ENCODE peak calls at places on chromosome 1, in nine cellular contexts. One of them, this sample, is unnamed.

GRCh38 chr1:19605884-19606442 is 38.1 kb upstream of the NBL1 start:
- DNase-seq in NCI-H1092 treated with DMSO at 0.1 percent for 48 hours: no peak
- DNase-seq in fibroblast of the conjunctiva: no peak
- DNase-seq in NCI-H2171: no peak
- DNase-seq in HS-27A: no peak
- DNase-seq in AG08395: no peak
- DNase-seq in stimulated activated CD8-positive, alpha-beta memory T cell treated with anti-CD3 and anti-CD28 coated beads, Interleukin-4, amount 100 ng/mL, for 1 hour: no peak
- DNase-seq in H9: no peak
- DNase-seq in T-cell: no peak
- DNase-seq in this sample: no peak

GRCh38 chr1:151143057-151143435 is 3.4 kb downstream of the SEMA6C start:
- DNase-seq in NCI-H1092 treated with DMSO at 0.1 percent for 48 hours: no peak
- DNase-seq in fibroblast of the conjunctiva: no peak
- DNase-seq in NCI-H2171: no peak
- DNase-seq in HS-27A: no peak
- DNase-seq in AG08395: no peak
- DNase-seq in stimulated activated CD8-positive, alpha-beta memory T cell treated with anti-CD3 and anti-CD28 coated beads, Interleukin-4, amount 100 ng/mL, for 1 hour: no peak
- DNase-seq in H9: no peak
- DNase-seq in T-cell: no peak
- DNase-seq in this sample: no peak

GRCh38 chr1:174160109-174160473 is 771 bp downstream of the RABGAP1L start:
- DNase-seq in NCI-H1092 treated with DMSO at 0.1 percent for 48 hours: peak; percentile 39
- DNase-seq in fibroblast of the conjunctiva: no peak
- DNase-seq in NCI-H2171: no peak
- DNase-seq in HS-27A: no peak
- DNase-seq in AG08395: peak; percentile 61
- DNase-seq in stimulated activated CD8-positive, alpha-beta memory T cell treated with anti-CD3 and anti-CD28 coated beads, Interleukin-4, amount 100 ng/mL, for 1 hour: no peak
- DNase-seq in H9: peak; percentile 42
- DNase-seq in T-cell: no peak
- DNase-seq in this sample: no peak

GRCh38 chr1:16139473-16139962 is 16.4 kb downstream of the EPHA2 start:
- DNase-seq in NCI-H1092 treated with DMSO at 0.1 percent for 48 hours: no peak
- DNase-seq in fibroblast of the conjunctiva: no peak
- DNase-seq in NCI-H2171: no peak
- DNase-seq in HS-27A: peak; percentile 92
- DNase-seq in AG08395: peak; percentile 91
- DNase-seq in stimulated activated CD8-positive, alpha-beta memory T cell treated with anti-CD3 and anti-CD28 coated beads, Interleukin-4, amount 100 ng/mL, for 1 hour: no peak
- DNase-seq in H9: no peak
- DNase-seq in T-cell: no peak
- DNase-seq in this sample: no peak

GRCh38 chr1:1562556-1563195 is 12.0 kb downstream of the SSU72 start:
- DNase-seq in NCI-H1092 treated with DMSO at 0.1 percent for 48 hours: no peak
- DNase-seq in fibroblast of the conjunctiva: no peak
- DNase-seq in NCI-H2171: peak; percentile 99
- DNase-seq in HS-27A: no peak
- DNase-seq in AG08395: no peak
- DNase-seq in stimulated activated CD8-positive, alpha-beta memory T cell treated with anti-CD3 and anti-CD28 coated beads, Interleukin-4, amount 100 ng/mL, for 1 hour: no peak
- DNase-seq in H9: no peak
- DNase-seq in T-cell: no peak
- DNase-seq in this sample: no peak

GRCh38 chr1:16991571-16991970 is 11.2 kb upstream of the MFAP2 start:
- DNase-seq in NCI-H1092 treated with DMSO at 0.1 percent for 48 hours: no peak
- DNase-seq in fibroblast of the conjunctiva: no peak
- DNase-seq in NCI-H2171: no peak
- DNase-seq in HS-27A: no peak
- DNase-seq in AG08395: no peak
- DNase-seq in stimulated activated CD8-positive, alpha-beta memory T cell treated with anti-CD3 and anti-CD28 coated beads, Interleukin-4, amount 100 ng/mL, for 1 hour: no peak
- DNase-seq in H9: no peak
- DNase-seq in T-cell: no peak
- DNase-seq in this sample: no peak

GRCh38 chr1:119715542-119715941 is 3.8 kb downstream of the PHGDH start:
- DNase-seq in NCI-H1092 treated with DMSO at 0.1 percent for 48 hours: no peak
- DNase-seq in fibroblast of the conjunctiva: no peak
- DNase-seq in NCI-H2171: no peak
- DNase-seq in HS-27A: no peak
- DNase-seq in AG08395: peak; percentile 7
- DNase-seq in stimulated activated CD8-positive, alpha-beta memory T cell treated with anti-CD3 and anti-CD28 coated beads, Interleukin-4, amount 100 ng/mL, for 1 hour: no peak
- DNase-seq in H9: no peak
- DNase-seq in T-cell: no peak
- DNase-seq in this sample: peak; percentile 5

GRCh38 chr1:7006996-7007871 is 222.0 kb downstream of the CAMTA1 start:
- DNase-seq in NCI-H1092 treated with DMSO at 0.1 percent for 48 hours: no peak
- DNase-seq in fibroblast of the conjunctiva: no peak
- DNase-seq in NCI-H2171: no peak
- DNase-seq in HS-27A: no peak
- DNase-seq in AG08395: no peak
- DNase-seq in stimulated activated CD8-positive, alpha-beta memory T cell treated with anti-CD3 and anti-CD28 coated beads, Interleukin-4, amount 100 ng/mL, for 1 hour: no peak
- DNase-seq in H9: peak; percentile 20
- DNase-seq in T-cell: no peak
- DNase-seq in this sample: no peak

GRCh38 chr1:31335007-31335406 is 37.9 kb downstream of the FABP3 start:
- DNase-seq in NCI-H1092 treated with DMSO at 0.1 percent for 48 hours: peak; percentile 53
- DNase-seq in fibroblast of the conjunctiva: peak; percentile 30
- DNase-seq in NCI-H2171: peak; percentile 29
- DNase-seq in HS-27A: peak; percentile 3
- DNase-seq in AG08395: peak; percentile 59
- DNase-seq in stimulated activated CD8-positive, alpha-beta memory T cell treated with anti-CD3 and anti-CD28 coated beads, Interleukin-4, amount 100 ng/mL, for 1 hour: no peak
- DNase-seq in H9: no peak
- DNase-seq in T-cell: no peak
- DNase-seq in this sample: peak; percentile 4

GRCh38 chr1:205774277-205775014 is 836 bp downstream of the RAB29 start:
- DNase-seq in NCI-H1092 treated with DMSO at 0.1 percent for 48 hours: no peak
- DNase-seq in fibroblast of the conjunctiva: no peak
- DNase-seq in NCI-H2171: no peak
- DNase-seq in HS-27A: no peak
- DNase-seq in AG08395: no peak
- DNase-seq in stimulated activated CD8-positive, alpha-beta memory T cell treated with anti-CD3 and anti-CD28 coated beads, Interleukin-4, amount 100 ng/mL, for 1 hour: no peak
- DNase-seq in H9: peak; percentile 73
- DNase-seq in T-cell: peak; percentile 30
- DNase-seq in this sample: peak; percentile 69

GRCh38 chr1:32345289-32345827 is 9.3 kb upstream of the MARCKSL1 start:
- DNase-seq in NCI-H1092 treated with DMSO at 0.1 percent for 48 hours: peak; percentile 53
- DNase-seq in fibroblast of the conjunctiva: no peak
- DNase-seq in NCI-H2171: no peak
- DNase-seq in HS-27A: no peak
- DNase-seq in AG08395: no peak
- DNase-seq in stimulated activated CD8-positive, alpha-beta memory T cell treated with anti-CD3 and anti-CD28 coated beads, Interleukin-4, amount 100 ng/mL, for 1 hour: no peak
- DNase-seq in H9: no peak
- DNase-seq in T-cell: no peak
- DNase-seq in this sample: no peak

GRCh38 chr1:19658186-19658585 is 6.5 kb upstream of the HTR6 start:
- DNase-seq in NCI-H1092 treated with DMSO at 0.1 percent for 48 hours: no peak
- DNase-seq in fibroblast of the conjunctiva: no peak
- DNase-seq in NCI-H2171: no peak
- DNase-seq in HS-27A: no peak
- DNase-seq in AG08395: no peak
- DNase-seq in stimulated activated CD8-positive, alpha-beta memory T cell treated with anti-CD3 and anti-CD28 coated beads, Interleukin-4, amount 100 ng/mL, for 1 hour: no peak
- DNase-seq in H9: no peak
- DNase-seq in T-cell: no peak
- DNase-seq in this sample: no peak